ENCODE peak calls at places on chromosomes 13 and 19, in five cellular contexts. H is BE2C, O is left lung, Q is esophagus squamous epithelium, T is heart right ventricle. P is an unnamed sample.

GRCh38 chr13:93280688-93281087 is 54.1 kb downstream of the GPC6 start:
- DNase-seq in H (no peak), O (no peak), Q (no peak), T (no peak), P (no peak)

GRCh38 chr19:55369651-55370304 is 485 bp downstream of the IL11 start:
- DNase-seq in H (peak; percentile 85), O (no peak), Q (no peak), T (no peak), P (no peak)

GRCh38 chr13:37226966-37227365 is 121.5 kb upstream of the CSNK1A1L start:
- DNase-seq in H (no peak), O (no peak), Q (no peak), T (no peak), P (no peak)

GRCh38 chr13:32142956-32143375 is 111.4 kb downstream of the FRY start:
- DNase-seq in H (no peak), O (no peak), Q (no peak), T (no peak), P (no peak)

GRCh38 chr13:113353254-113353653 is 10.7 kb downstream of the GRTP1 start:
- DNase-seq in H (no peak), O (no peak), Q (no peak), T (no peak), P (no peak)

GRCh38 chr13:45928843-45929242 is 77.3 kb upstream of the SIAH3 start:
- DNase-seq in H (no peak), O (no peak), Q (no peak), T (no peak), P (no peak)

GRCh38 chr13:97369269-97369893 is 64.6 kb upstream of the RAP2A start:
- DNase-seq in H (no peak), O (no peak), Q (no peak), T (no peak), P (peak; percentile 32)

GRCh38 chr19:37551123-37551993 is 43.2 kb downstream of the ZNF571 start:
- DNase-seq in H (peak; percentile 84), O (no peak), Q (no peak), T (peak; percentile 64), P (peak; percentile 93)

GRCh38 chr13:80224468-80224867 is 116.5 kb downstream of the SPRY2 start:
- DNase-seq in H (no peak), O (no peak), Q (no peak), T (no peak), P (no peak)

GRCh38 chr19:19171110-19171672 is 1.1 kb upstream of the MEF2B start:
- DNase-seq in H (no peak), O (no peak), Q (no peak), T (no peak), P (no peak)

GRCh38 chr13:33806470-33807248 is 11.3 kb upstream of the RFC3 start:
- DNase-seq in H (no peak), O (no peak), Q (no peak), T (no peak), P (no peak)

GRCh38 chr13:35700661-35701060 is 224.2 kb upstream of the MAB21L1 start:
- DNase-seq in H (no peak), O (no peak), Q (no peak), T (no peak), P (no peak)

GRCh38 chr19:20367811-20368294 is 197.7 kb downstream of the ZNF737 start:
- DNase-seq in H (no peak), O (no peak), Q (no peak), T (no peak), P (no peak)

GRCh38 chr13:113562085-113562749 is 22.3 kb upstream of the TFDP1 start:
- DNase-seq in H (peak; percentile 89), O (peak; percentile 61), Q (no peak), T (peak; percentile 63), P (no peak)

GRCh38 chr13:98141938-98142426 is 912 bp upstream of the FARP1 start:
- DNase-seq in H (peak; percentile 18), O (peak; percentile 40), Q (no peak), T (peak; percentile 19), P (no peak)

GRCh38 chr19:13637664-13638063 is 126.7 kb upstream of the MRI1 start:
- DNase-seq in H (no peak), O (no peak), Q (no peak), T (no peak), P (no peak)

GRCh38 chr19:35766571-35767104 is 8.7 kb downstream of the PROSER3 start:
- DNase-seq in H (no peak), O (no peak), Q (no peak), T (no peak), P (no peak)

GRCh38 chr19:48659768-48660167 is 13.0 kb downstream of the NTN5 start:
- DNase-seq in H (no peak), O (no peak), Q (no peak), T (no peak), P (no peak)

GRCh38 chr19:4233282-4233853 is 4.0 kb downstream of the EBI3 start:
- DNase-seq in H (peak; percentile 71), O (peak; percentile 44), Q (no peak), T (peak; percentile 56), P (peak; percentile 68)

GRCh38 chr19:32041681-32042292 is 303.6 kb upstream of the ZNF507 start:
- DNase-seq in H (peak; percentile 60), O (peak; percentile 43), Q (no peak), T (peak; percentile 57), P (no peak)

GRCh38 chr19:35223856-35224505 is 4.6 kb downstream of the FAM187B start:
- DNase-seq in H (no peak), O (no peak), Q (no peak), T (no peak), P (no peak)

GRCh38 chr19:10478903-10479384 is 24.2 kb downstream of the KEAP1 start:
- DNase-seq in H (peak; percentile 78), O (peak; percentile 86), Q (peak; percentile 25), T (peak; percentile 88), P (peak; percentile 50)

GRCh38 chr13:79212064-79212619 is 193.9 kb downstream of the RBM26 start:
- DNase-seq in H (no peak), O (no peak), Q (no peak), T (no peak), P (no peak)

GRCh38 chr19:16566161-16566560 is 6.1 kb downstream of the SLC35E1 start:
- DNase-seq in H (no peak), O (no peak), Q (no peak), T (no peak), P (no peak)

GRCh38 chr19:44799627-44800257 is 9.2 kb upstream of the BCAM start:
- DNase-seq in H (no peak), O (no peak), Q (no peak), T (no peak), P (no peak)

GRCh38 chr13:32248789-32249188 is 66.4 kb downstream of the ZAR1L start:
- DNase-seq in H (no peak), O (no peak), Q (no peak), T (no peak), P (no peak)

GRCh38 chr13:42028113-42028799 is 20.2 kb upstream of the DGKH start:
- DNase-seq in H (no peak), O (no peak), Q (no peak), T (no peak), P (no peak)

GRCh38 chr13:27403252-27403678 is 21.2 kb upstream of the GTF3A start:
- DNase-seq in H (no peak), O (no peak), Q (no peak), T (no peak), P (no peak)
- H3K27me3 ChIP-seq in H (no peaks in the 10 kb centered on the region), O (no peaks in the 10 kb centered on the region), Q (no peaks in the 10 kb centered on the region), T (no peaks in the 10 kb centered on the region), P (no peaks in the 10 kb centered on the region)

GRCh38 chr19:39845621-39846175 is 481 bp downstream of the FBL start:
- DNase-seq in H (peak; percentile 40), O (no peak), Q (no peak), T (no peak), P (peak; percentile 33)
- TF ChIP-seq CTCF in H (no peak), O (no peak), Q (no peak), T (no peak), P (peak; percentile 21)

GRCh38 chr19:6272913-6273600 is 6.7 kb downstream of the MLLT1 start:
- DNase-seq in H (no peak), O (no peak), Q (no peak), T (no peak), P (no peak)
- H3K4me3 ChIP-seq in H (peak overlapping the region; percentile 52), O (no peak overlapping the region), Q (no peak overlapping the region), T (peak overlapping the region; percentile 40), P (no peak overlapping the region)

DNA sequence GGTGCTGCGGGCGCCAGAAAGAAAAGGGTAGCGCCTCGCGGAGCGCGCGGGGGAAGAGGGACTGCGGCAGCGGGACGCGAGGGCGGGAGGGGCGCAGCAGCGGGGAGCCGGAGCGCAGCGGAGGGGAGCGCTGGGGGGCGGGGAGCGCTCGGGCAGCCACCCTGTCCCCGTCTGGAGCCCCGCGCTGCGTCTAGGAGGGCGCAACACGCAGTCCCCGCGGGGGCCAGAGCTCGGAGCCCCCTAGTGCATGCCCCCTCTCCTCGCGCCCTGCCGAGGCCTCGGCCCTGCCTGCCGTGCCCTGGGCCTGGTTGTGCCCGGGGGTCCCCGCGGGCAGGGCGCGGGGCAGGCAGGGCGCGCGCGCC is 37.9 kb downstream of the SOX1 start:
- DNase-seq in H (no peak), O (no peak), Q (no peak), T (no peak), P (no peak)
- H3K27me3 ChIP-seq in H (peaks cover 86% of the 10 kb centered on the region), O (peaks cover 100% of the 10 kb centered on the region), Q (peaks cover 31% of the 10 kb centered on the region), T (peaks cover 99% of the 10 kb centered on the region), P (no peaks in the 10 kb centered on the region)

DNA sequence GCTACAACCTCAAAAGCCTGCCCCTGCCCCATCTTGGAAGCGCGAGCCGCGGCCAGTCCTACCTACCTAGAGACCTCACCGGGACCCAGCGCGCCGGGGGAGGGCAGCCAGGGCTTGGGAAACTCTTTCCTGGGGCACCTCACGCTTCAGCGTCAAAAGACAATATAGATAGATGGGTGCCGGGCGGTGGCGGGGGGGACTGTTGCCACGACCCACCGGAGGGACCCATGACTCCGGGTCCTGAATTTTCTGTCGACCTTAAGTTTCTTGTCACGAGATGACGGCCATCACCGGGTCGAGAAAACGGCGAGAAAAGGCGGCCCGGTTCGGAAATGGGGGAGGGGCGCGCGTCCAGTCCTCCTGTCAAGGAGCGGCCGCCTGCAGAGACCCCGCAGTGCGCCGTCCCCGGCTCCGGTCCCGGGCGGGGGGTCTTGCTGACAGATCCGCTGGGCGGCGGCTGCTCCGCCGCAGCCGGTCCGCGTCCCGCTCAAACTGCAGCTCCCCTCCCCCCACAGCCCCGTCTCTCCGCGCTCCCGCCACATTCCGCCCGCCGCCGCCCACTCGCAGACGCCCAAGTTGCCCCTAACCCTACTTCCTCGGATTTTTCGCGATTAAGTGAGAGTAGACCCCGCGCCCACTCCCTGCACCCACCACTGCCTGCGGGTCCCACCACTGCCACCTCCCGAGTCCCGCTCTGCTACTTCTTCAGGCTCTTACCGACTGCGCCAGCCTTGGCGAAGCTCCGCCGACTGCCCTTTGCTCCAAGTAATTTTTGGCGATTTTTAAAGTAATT is 66.1 kb downstream of the KCNRG start:
- DNase-seq in H (peak; percentile 71), O (peak; percentile 66), Q (peak; percentile 14), T (peak; percentile 56), P (peak; percentile 77)
- TF ChIP-seq CTCF in H (peak; percentile 34), O (no peak), Q (peak; percentile 23), T (no peak), P (peak; percentile 24)

GRCh38 chr13:29845440-29846056 is 4.9 kb downstream of the UBL3 start:
- DNase-seq in H (no peak), O (no peak), Q (no peak), T (no peak), P (no peak)
- H3K4me3 ChIP-seq in H (no peak overlapping the region), O (no peak overlapping the region), Q (peak overlapping the region; percentile 84), T (peak overlapping the region; percentile 75), P (no peak overlapping the region)